ENCODE peak calls at places on chromosomes 4 and X, in four cellular contexts. One of them, this sample, is unnamed. For H3K4me1 and H3K36me3, the result is how much of the 10 kb centered on the place peaks cover.

GRCh38 chrX:67780694-67781109 is 236.9 kb downstream of the AR start:
- DNase-seq in breast epithelium: no peak
- DNase-seq in K562: no peak
- DNase-seq in fibroblast of lung: peak
- DNase-seq in this sample: peak

GRCh38 chr4:76234679-76235044 is 16.9 kb upstream of the FAM47E start:
- DNase-seq in breast epithelium: no peak
- DNase-seq in K562: no peak
- DNase-seq in fibroblast of lung: no peak
- DNase-seq in this sample: no peak

GRCh38 chr4:14650127-14650526 is 352.2 kb upstream of the CPEB2 start:
- DNase-seq in breast epithelium: no peak
- DNase-seq in K562: no peak
- DNase-seq in fibroblast of lung: peak
- DNase-seq in this sample: peak

GRCh38 chr4:101419324-101420135 is 72.2 kb upstream of the PPP3CA start:
- DNase-seq in breast epithelium: no peak
- DNase-seq in K562: no peak
- DNase-seq in fibroblast of lung: peak
- DNase-seq in this sample: peak

GRCh38 chr4:106618920-106619319 is 250.3 kb upstream of the GIMD1 start:
- DNase-seq in breast epithelium: no peak
- DNase-seq in K562: no peak
- DNase-seq in fibroblast of lung: no peak
- DNase-seq in this sample: no peak

GRCh38 chr4:147025042-147025441 is 79.4 kb upstream of the TTC29 start:
- DNase-seq in breast epithelium: no peak
- DNase-seq in K562: no peak
- DNase-seq in fibroblast of lung: no peak
- DNase-seq in this sample: no peak

GRCh38 chr4:168651374-168651773 is 154.5 kb downstream of the PALLD start:
- DNase-seq in breast epithelium: no peak
- DNase-seq in K562: no peak
- DNase-seq in fibroblast of lung: peak
- DNase-seq in this sample: no peak

GRCh38 chr4:155953151-155954117 is at the start of gene CTSO:
- DNase-seq in breast epithelium: peak
- DNase-seq in K562: peak
- DNase-seq in fibroblast of lung: peak
- DNase-seq in this sample: peak

GRCh38 chr4:184644553-184645307 is 4.5 kb downstream of the CASP3 start:
- DNase-seq in breast epithelium: no peak
- DNase-seq in K562: no peak
- DNase-seq in fibroblast of lung: peak
- DNase-seq in this sample: no peak

GRCh38 chr4:2827071-2827873 is 16.4 kb upstream of the ADD1 start:
- DNase-seq in breast epithelium: no peak
- DNase-seq in K562: no peak
- DNase-seq in fibroblast of lung: no peak
- DNase-seq in this sample: no peak

GRCh38 chr4:53781614-53782467 is 190.6 kb upstream of the LNX1 start:
- DNase-seq in breast epithelium: no peak
- DNase-seq in K562: no peak
- DNase-seq in fibroblast of lung: peak
- DNase-seq in this sample: no peak

GRCh38 chr4:146342600-146343192 is 128.4 kb downstream of the REELD1 start:
- DNase-seq in breast epithelium: no peak
- DNase-seq in K562: peak
- DNase-seq in fibroblast of lung: peak
- DNase-seq in this sample: peak

GRCh38 chr4:20313237-20314030 is 61.7 kb downstream of the SLIT2 start:
- DNase-seq in breast epithelium: no peak
- DNase-seq in K562: no peak
- DNase-seq in fibroblast of lung: no peak
- DNase-seq in this sample: peak

GRCh38 chrX:11787564-11787963 is 29.5 kb downstream of the MSL3 start:
- DNase-seq in breast epithelium: no peak
- DNase-seq in K562: peak
- DNase-seq in fibroblast of lung: peak
- DNase-seq in this sample: peak

GRCh38 chrX:126552313-126553022 is at the start of gene DCAF12L1:
- DNase-seq in breast epithelium: no peak
- DNase-seq in K562: no peak
- DNase-seq in fibroblast of lung: no peak
- DNase-seq in this sample: peak

GRCh38 chrX:46873746-46874145 is 36.9 kb downstream of the RP2 start:
- DNase-seq in breast epithelium: no peak
- DNase-seq in K562: no peak
- DNase-seq in fibroblast of lung: peak
- DNase-seq in this sample: no peak

GRCh38 chr4:10173754-10174749 is 57.5 kb upstream of the WDR1 start:
- DNase-seq in breast epithelium: peak
- DNase-seq in K562: no peak
- DNase-seq in fibroblast of lung: no peak
- DNase-seq in this sample: peak

GRCh38 chr4:113051361-113051760 is 1.9 kb downstream of the ANK2 start:
- DNase-seq in breast epithelium: no peak
- DNase-seq in K562: no peak
- DNase-seq in fibroblast of lung: no peak
- DNase-seq in this sample: no peak

GRCh38 chrX:78517124-78517523 is 142.0 kb downstream of the RTL3 start:
- DNase-seq in breast epithelium: no peak
- DNase-seq in K562: no peak
- DNase-seq in fibroblast of lung: peak
- DNase-seq in this sample: no peak

GRCh38 chrX:106220177-106220576 is 52.1 kb downstream of the PWWP3B start:
- DNase-seq in breast epithelium: no peak
- DNase-seq in K562: no peak
- DNase-seq in fibroblast of lung: no peak
- DNase-seq in this sample: peak
- TF ChIP-seq CTCF in breast epithelium: no peak
- TF ChIP-seq CTCF in K562: no peak
- TF ChIP-seq CTCF in fibroblast of lung: no peak
- TF ChIP-seq CTCF in this sample: peak

GRCh38 chr4:107997794-107998193 is 8.1 kb downstream of the HADH start:
- DNase-seq in breast epithelium: no peak
- DNase-seq in K562: no peak
- DNase-seq in fibroblast of lung: no peak
- DNase-seq in this sample: no peak

GRCh38 chr4:107997001-107997788 is 7.5 kb downstream of the HADH start:
- DNase-seq in breast epithelium: no peak
- DNase-seq in K562: no peak
- DNase-seq in fibroblast of lung: peak
- DNase-seq in this sample: peak

GRCh38 chr4:107993969-107994368 is 4.3 kb downstream of the HADH start:
- DNase-seq in breast epithelium: no peak
- DNase-seq in K562: no peak
- DNase-seq in fibroblast of lung: no peak
- DNase-seq in this sample: no peak

GRCh38 chr4:107991945-107992625 is 2.4 kb downstream of the HADH start:
- DNase-seq in breast epithelium: no peak
- DNase-seq in K562: no peak
- DNase-seq in fibroblast of lung: peak
- DNase-seq in this sample: no peak

GRCh38 chr4:107994894-107995293 is 5.2 kb downstream of the HADH start:
- DNase-seq in breast epithelium: no peak
- DNase-seq in K562: no peak
- DNase-seq in fibroblast of lung: no peak
- DNase-seq in this sample: no peak
- H3K4me1 ChIP-seq in breast epithelium: under half
- H3K4me1 ChIP-seq in K562: under half
- H3K4me1 ChIP-seq in fibroblast of lung: under half
- H3K4me1 ChIP-seq in this sample: under half

DNA sequence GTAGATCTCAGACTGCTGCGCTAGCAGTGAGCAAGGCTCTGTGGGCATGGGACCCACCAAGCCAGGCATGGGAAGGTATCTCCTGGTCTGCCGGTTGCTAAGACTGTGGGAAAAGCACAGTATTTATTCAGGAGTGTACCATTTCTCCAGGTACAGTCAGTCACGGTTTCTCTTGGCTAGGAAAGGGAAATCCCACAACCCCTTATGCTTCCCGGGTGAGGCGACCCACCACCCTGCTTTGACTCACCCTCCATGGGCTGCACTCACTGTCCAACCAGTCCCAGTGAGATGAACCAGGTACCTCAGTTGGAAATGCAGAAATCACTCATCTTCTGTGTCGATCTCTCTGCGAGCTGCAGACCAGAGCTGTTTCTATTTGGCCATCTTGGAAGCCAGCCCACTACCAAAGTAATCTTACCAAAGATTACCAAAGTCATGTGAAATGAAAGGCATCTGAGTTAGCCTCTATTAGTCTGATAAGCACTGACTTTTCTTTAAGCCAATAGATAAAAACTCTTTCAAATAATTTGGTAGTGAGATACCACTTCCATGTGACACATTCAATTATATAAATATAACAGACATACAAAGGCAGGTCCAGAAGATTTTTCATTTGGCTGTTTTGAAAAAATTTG is 8.5 kb upstream of the HTN1 start:
- DNase-seq in breast epithelium: no peak
- DNase-seq in K562: no peak
- DNase-seq in fibroblast of lung: no peak
- DNase-seq in this sample: no peak
- H3K36me3 ChIP-seq in breast epithelium: under half
- H3K36me3 ChIP-seq in K562: under half
- H3K36me3 ChIP-seq in fibroblast of lung: under half
- H3K36me3 ChIP-seq in this sample: under half

GRCh38 chrX:15050395-15050794 is 177.2 kb downstream of the MOSPD2 start:
- DNase-seq in breast epithelium: no peak
- DNase-seq in K562: peak
- DNase-seq in fibroblast of lung: no peak
- DNase-seq in this sample: no peak
- TF ChIP-seq CTCF in breast epithelium: no peak
- TF ChIP-seq CTCF in K562: no peak
- TF ChIP-seq CTCF in fibroblast of lung: no peak
- TF ChIP-seq CTCF in this sample: no peak

DNA sequence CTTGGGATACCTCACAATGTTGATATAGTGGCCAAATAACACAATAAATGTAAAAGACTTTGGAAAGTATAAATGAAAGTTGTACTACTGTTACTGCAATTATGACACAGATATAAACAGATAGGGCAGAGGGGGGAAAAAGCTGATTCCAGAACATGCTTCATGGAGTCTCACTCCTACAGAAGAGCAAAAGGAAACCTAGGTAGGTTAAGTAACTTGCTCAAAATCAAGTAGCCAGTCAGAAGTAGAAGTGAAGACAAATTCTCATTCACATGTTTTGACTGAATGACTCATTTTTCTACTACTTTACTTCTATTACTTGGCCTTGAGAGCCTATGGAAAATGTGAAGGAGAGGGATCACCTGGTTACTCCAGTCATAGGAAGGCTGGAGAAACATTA is 23.6 kb upstream of the RASGEF1B start:
- DNase-seq in breast epithelium: no peak
- DNase-seq in K562: no peak
- DNase-seq in fibroblast of lung: no peak
- DNase-seq in this sample: no peak
- H3K4me1 ChIP-seq in breast epithelium: under half
- H3K4me1 ChIP-seq in K562: under half
- H3K4me1 ChIP-seq in fibroblast of lung: under half
- H3K4me1 ChIP-seq in this sample: under half

GRCh38 chr4:5798447-5798846 is 87.4 kb downstream of the EVC start:
- DNase-seq in breast epithelium: no peak
- DNase-seq in K562: no peak
- DNase-seq in fibroblast of lung: no peak
- DNase-seq in this sample: peak
- H3K36me3 ChIP-seq in breast epithelium: under half
- H3K36me3 ChIP-seq in K562: under half
- H3K36me3 ChIP-seq in fibroblast of lung: under half
- H3K36me3 ChIP-seq in this sample: under half

GRCh38 chr4:7654550-7655266 is 220.0 kb upstream of the PSAPL1 start:
- DNase-seq in breast epithelium: no peak
- DNase-seq in K562: no peak
- DNase-seq in fibroblast of lung: no peak
- DNase-seq in this sample: peak

GRCh38 chr4:7652906-7653305 is 218.2 kb upstream of the PSAPL1 start:
- DNase-seq in breast epithelium: no peak
- DNase-seq in K562: no peak
- DNase-seq in fibroblast of lung: no peak
- DNase-seq in this sample: no peak

GRCh38 chr4:7652451-7652871 is 217.7 kb upstream of the PSAPL1 start:
- DNase-seq in breast epithelium: no peak
- DNase-seq in K562: no peak
- DNase-seq in fibroblast of lung: peak
- DNase-seq in this sample: peak

GRCh38 chr4:7655267-7655548 is 220.5 kb upstream of the PSAPL1 start:
- DNase-seq in breast epithelium: no peak
- DNase-seq in K562: no peak
- DNase-seq in fibroblast of lung: no peak
- DNase-seq in this sample: no peak

DNA sequence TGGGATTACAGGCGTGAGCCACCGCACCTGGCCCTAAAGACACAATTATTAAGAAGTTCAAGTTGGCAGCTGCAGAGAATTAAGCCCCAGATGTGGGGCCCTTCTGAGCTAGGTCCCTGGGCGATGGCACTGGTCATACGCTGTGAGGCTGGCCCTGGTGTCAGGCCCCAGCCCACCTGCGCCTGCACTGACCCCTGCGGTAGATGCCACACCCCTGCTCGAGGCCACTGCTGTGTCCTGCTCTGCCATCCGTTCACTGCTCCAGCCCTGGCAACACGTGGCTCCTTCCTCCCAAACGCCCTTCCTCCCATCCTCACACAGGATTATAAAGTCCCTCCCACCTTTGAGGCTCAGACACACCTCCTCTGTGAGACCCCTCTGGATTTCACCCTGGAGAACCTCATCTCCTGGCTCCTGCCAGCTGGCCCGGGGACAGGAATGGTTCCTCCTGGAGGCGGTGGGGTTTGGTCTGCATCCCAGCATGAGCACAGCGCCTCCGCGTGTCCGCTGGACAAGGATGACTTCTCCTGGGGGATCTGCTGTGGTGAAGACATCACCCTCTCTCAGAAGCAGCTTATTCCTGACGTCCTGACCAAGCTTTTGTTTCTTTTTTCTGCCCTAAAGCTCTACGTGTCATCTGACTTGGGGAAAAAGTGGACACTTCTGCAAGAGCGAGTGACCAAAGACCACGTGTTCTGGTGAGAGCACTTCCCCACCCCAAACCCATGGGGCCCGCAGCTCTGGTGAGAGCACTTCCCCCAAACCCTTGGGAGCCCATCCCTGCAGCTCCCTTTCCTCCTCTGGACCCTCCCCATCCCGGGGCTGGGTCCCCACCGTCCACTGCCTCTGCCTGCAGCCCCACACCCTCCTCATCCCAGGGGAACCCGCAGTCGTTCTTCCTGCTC is 219.0 kb upstream of the PSAPL1 start:
- DNase-seq in breast epithelium: no peak
- DNase-seq in K562: no peak
- DNase-seq in fibroblast of lung: peak
- DNase-seq in this sample: peak
- TF ChIP-seq CTCF in breast epithelium: no peak
- TF ChIP-seq CTCF in K562: peak
- TF ChIP-seq CTCF in fibroblast of lung: no peak
- TF ChIP-seq CTCF in this sample: peak